ENCODE peak calls at places on chromosomes 2 and 18, in nine cellular contexts. One of them, this sample, is unnamed.

GRCh38 chr2:207805566-207806226 is 36.0 kb upstream of the FZD5 start:
- DNase-seq in transverse colon: no peak
- DNase-seq in sciatic nerve: no peak
- DNase-seq in activated naive CD4-positive, alpha-beta T cell treated with anti-CD3 and anti-CD28 coated beads for 36 hours: no peak
- DNase-seq in NCI-H345: no peak
- DNase-seq in activated gamma-delta T cell treated with Interleukin-2 at 50 U/mL for 16 hours: no peak
- DNase-seq in HFFc6: no peak
- DNase-seq in astrocyte of the spinal cord: no peak
- DNase-seq in left cardiac atrium: no peak
- DNase-seq in this sample: no peak

GRCh38 chr2:71846669-71847291 is 300.9 kb downstream of the CYP26B1 start:
- DNase-seq in astrocyte of the spinal cord: peak
- DNase-seq in activated gamma-delta T cell treated with Interleukin-2 at 50 U/mL for 16 hours: no peak
- DNase-seq in activated naive CD4-positive, alpha-beta T cell treated with anti-CD3 and anti-CD28 coated beads for 36 hours: no peak
- DNase-seq in sciatic nerve: no peak
- DNase-seq in left cardiac atrium: no peak
- DNase-seq in HFFc6: peak
- DNase-seq in transverse colon: no peak
- DNase-seq in NCI-H345: no peak
- DNase-seq in this sample: no peak

GRCh38 chr2:11770531-11771188 is 24.2 kb downstream of the LPIN1 start:
- DNase-seq in transverse colon: no peak
- DNase-seq in astrocyte of the spinal cord: no peak
- DNase-seq in activated gamma-delta T cell treated with Interleukin-2 at 50 U/mL for 16 hours: no peak
- DNase-seq in NCI-H345: no peak
- DNase-seq in sciatic nerve: no peak
- DNase-seq in activated naive CD4-positive, alpha-beta T cell treated with anti-CD3 and anti-CD28 coated beads for 36 hours: no peak
- DNase-seq in HFFc6: no peak
- DNase-seq in left cardiac atrium: no peak
- DNase-seq in this sample: no peak

GRCh38 chr2:230798769-230799399 is 65.9 kb upstream of the ITM2C start:
- DNase-seq in transverse colon: no peak
- DNase-seq in sciatic nerve: no peak
- DNase-seq in left cardiac atrium: no peak
- DNase-seq in activated naive CD4-positive, alpha-beta T cell treated with anti-CD3 and anti-CD28 coated beads for 36 hours: peak
- DNase-seq in HFFc6: peak
- DNase-seq in astrocyte of the spinal cord: peak
- DNase-seq in NCI-H345: peak
- DNase-seq in activated gamma-delta T cell treated with Interleukin-2 at 50 U/mL for 16 hours: peak
- DNase-seq in this sample: peak

GRCh38 chr18:11163668-11164067 is 14.3 kb upstream of the PIEZO2 start:
- DNase-seq in astrocyte of the spinal cord: peak
- DNase-seq in activated naive CD4-positive, alpha-beta T cell treated with anti-CD3 and anti-CD28 coated beads for 36 hours: peak
- DNase-seq in sciatic nerve: no peak
- DNase-seq in HFFc6: no peak
- DNase-seq in left cardiac atrium: no peak
- DNase-seq in transverse colon: no peak
- DNase-seq in activated gamma-delta T cell treated with Interleukin-2 at 50 U/mL for 16 hours: no peak
- DNase-seq in NCI-H345: no peak
- DNase-seq in this sample: peak

GRCh38 chr18:74596959-74597661 is 560 bp upstream of the ZNF407 start:
- DNase-seq in activated gamma-delta T cell treated with Interleukin-2 at 50 U/mL for 16 hours: peak
- DNase-seq in HFFc6: no peak
- DNase-seq in sciatic nerve: peak
- DNase-seq in left cardiac atrium: peak
- DNase-seq in transverse colon: peak
- DNase-seq in activated naive CD4-positive, alpha-beta T cell treated with anti-CD3 and anti-CD28 coated beads for 36 hours: peak
- DNase-seq in astrocyte of the spinal cord: peak
- DNase-seq in NCI-H345: peak
- DNase-seq in this sample: peak

GRCh38 chr2:227780981-227781630 is 32.5 kb upstream of the CCL20 start:
- DNase-seq in activated naive CD4-positive, alpha-beta T cell treated with anti-CD3 and anti-CD28 coated beads for 36 hours: no peak
- DNase-seq in HFFc6: no peak
- DNase-seq in NCI-H345: no peak
- DNase-seq in activated gamma-delta T cell treated with Interleukin-2 at 50 U/mL for 16 hours: no peak
- DNase-seq in left cardiac atrium: no peak
- DNase-seq in astrocyte of the spinal cord: no peak
- DNase-seq in sciatic nerve: no peak
- DNase-seq in transverse colon: peak
- DNase-seq in this sample: no peak

GRCh38 chr2:173963323-173963816 is 1.8 kb downstream of the SP3 start:
- DNase-seq in left cardiac atrium: no peak
- DNase-seq in transverse colon: peak
- DNase-seq in activated gamma-delta T cell treated with Interleukin-2 at 50 U/mL for 16 hours: peak
- DNase-seq in activated naive CD4-positive, alpha-beta T cell treated with anti-CD3 and anti-CD28 coated beads for 36 hours: peak
- DNase-seq in HFFc6: peak
- DNase-seq in NCI-H345: peak
- DNase-seq in astrocyte of the spinal cord: peak
- DNase-seq in sciatic nerve: no peak
- DNase-seq in this sample: peak

GRCh38 chr2:51000849-51001617 is 30.9 kb downstream of the NRXN1 start:
- DNase-seq in sciatic nerve: no peak
- DNase-seq in activated gamma-delta T cell treated with Interleukin-2 at 50 U/mL for 16 hours: no peak
- DNase-seq in left cardiac atrium: no peak
- DNase-seq in NCI-H345: no peak
- DNase-seq in astrocyte of the spinal cord: no peak
- DNase-seq in HFFc6: no peak
- DNase-seq in transverse colon: no peak
- DNase-seq in activated naive CD4-positive, alpha-beta T cell treated with anti-CD3 and anti-CD28 coated beads for 36 hours: no peak
- DNase-seq in this sample: no peak

GRCh38 chr2:151577116-151577515 is 157.2 kb downstream of the NEB start:
- DNase-seq in activated naive CD4-positive, alpha-beta T cell treated with anti-CD3 and anti-CD28 coated beads for 36 hours: no peak
- DNase-seq in HFFc6: no peak
- DNase-seq in activated gamma-delta T cell treated with Interleukin-2 at 50 U/mL for 16 hours: no peak
- DNase-seq in NCI-H345: no peak
- DNase-seq in astrocyte of the spinal cord: no peak
- DNase-seq in sciatic nerve: no peak
- DNase-seq in left cardiac atrium: no peak
- DNase-seq in transverse colon: no peak
- DNase-seq in this sample: no peak

GRCh38 chr2:225584821-225585220 is 185.3 kb downstream of the NYAP2 start:
- DNase-seq in activated gamma-delta T cell treated with Interleukin-2 at 50 U/mL for 16 hours: no peak
- DNase-seq in activated naive CD4-positive, alpha-beta T cell treated with anti-CD3 and anti-CD28 coated beads for 36 hours: no peak
- DNase-seq in transverse colon: no peak
- DNase-seq in HFFc6: no peak
- DNase-seq in sciatic nerve: no peak
- DNase-seq in left cardiac atrium: no peak
- DNase-seq in astrocyte of the spinal cord: no peak
- DNase-seq in NCI-H345: peak
- DNase-seq in this sample: peak

GRCh38 chr2:238094438-238095022 is 5.6 kb upstream of the ESPNL start:
- DNase-seq in HFFc6: no peak
- DNase-seq in activated gamma-delta T cell treated with Interleukin-2 at 50 U/mL for 16 hours: no peak
- DNase-seq in transverse colon: no peak
- DNase-seq in astrocyte of the spinal cord: no peak
- DNase-seq in sciatic nerve: peak
- DNase-seq in activated naive CD4-positive, alpha-beta T cell treated with anti-CD3 and anti-CD28 coated beads for 36 hours: no peak
- DNase-seq in left cardiac atrium: no peak
- DNase-seq in NCI-H345: no peak
- DNase-seq in this sample: no peak

GRCh38 chr18:22346968-22347611 is 70.6 kb downstream of the CTAGE1 start:
- DNase-seq in HFFc6: no peak
- DNase-seq in transverse colon: peak
- DNase-seq in activated gamma-delta T cell treated with Interleukin-2 at 50 U/mL for 16 hours: no peak
- DNase-seq in astrocyte of the spinal cord: no peak
- DNase-seq in left cardiac atrium: peak
- DNase-seq in activated naive CD4-positive, alpha-beta T cell treated with anti-CD3 and anti-CD28 coated beads for 36 hours: no peak
- DNase-seq in sciatic nerve: no peak
- DNase-seq in NCI-H345: no peak
- DNase-seq in this sample: no peak

GRCh38 chr18:62526098-62527025 is 3.5 kb downstream of the ZCCHC2 start:
- DNase-seq in activated gamma-delta T cell treated with Interleukin-2 at 50 U/mL for 16 hours: peak
- DNase-seq in transverse colon: peak
- DNase-seq in left cardiac atrium: peak
- DNase-seq in astrocyte of the spinal cord: peak
- DNase-seq in HFFc6: peak
- DNase-seq in sciatic nerve: peak
- DNase-seq in activated naive CD4-positive, alpha-beta T cell treated with anti-CD3 and anti-CD28 coated beads for 36 hours: peak
- DNase-seq in NCI-H345: peak
- DNase-seq in this sample: peak

GRCh38 chr2:47569658-47570398 is 166.9 kb downstream of the MSH2 start:
- DNase-seq in transverse colon: no peak
- DNase-seq in NCI-H345: peak
- DNase-seq in HFFc6: no peak
- DNase-seq in astrocyte of the spinal cord: no peak
- DNase-seq in activated naive CD4-positive, alpha-beta T cell treated with anti-CD3 and anti-CD28 coated beads for 36 hours: peak
- DNase-seq in left cardiac atrium: no peak
- DNase-seq in sciatic nerve: no peak
- DNase-seq in activated gamma-delta T cell treated with Interleukin-2 at 50 U/mL for 16 hours: no peak
- DNase-seq in this sample: peak

GRCh38 chr2:237692601-237693079 is 65.3 kb downstream of the LRRFIP1 start:
- DNase-seq in activated gamma-delta T cell treated with Interleukin-2 at 50 U/mL for 16 hours: no peak
- DNase-seq in activated naive CD4-positive, alpha-beta T cell treated with anti-CD3 and anti-CD28 coated beads for 36 hours: peak
- DNase-seq in HFFc6: peak
- DNase-seq in sciatic nerve: no peak
- DNase-seq in transverse colon: peak
- DNase-seq in astrocyte of the spinal cord: no peak
- DNase-seq in NCI-H345: peak
- DNase-seq in left cardiac atrium: peak
- DNase-seq in this sample: peak

GRCh38 chr2:35585972-35586371 is 769.6 kb upstream of the CRIM1 start:
- DNase-seq in activated gamma-delta T cell treated with Interleukin-2 at 50 U/mL for 16 hours: no peak
- DNase-seq in astrocyte of the spinal cord: no peak
- DNase-seq in activated naive CD4-positive, alpha-beta T cell treated with anti-CD3 and anti-CD28 coated beads for 36 hours: no peak
- DNase-seq in transverse colon: no peak
- DNase-seq in left cardiac atrium: no peak
- DNase-seq in sciatic nerve: no peak
- DNase-seq in NCI-H345: no peak
- DNase-seq in HFFc6: no peak
- DNase-seq in this sample: peak